ENCODE peak calls at places on chromosomes 13 and 19, in six cellular contexts. G is nephron progenitor cell; Z is A549; C is gastrocnemius medialis; H is activated CD8-positive, alpha-beta T cell treated with anti-CD3 and anti-CD28 coated beads for 36 hours; W is GM23338. O is an unnamed sample.

GRCh38 chr13:108214511-108215383 is 589 bp downstream of the LIG4 start:
- DNase-seq in H (peak), C (no peak), Z (no peak), W (peak), G (peak), O (peak)

GRCh38 chr13:75194717-75195116 is 287.3 kb downstream of the TBC1D4 start:
- DNase-seq in C (no peak), G (no peak), H (no peak), W (no peak), Z (no peak), O (no peak)

GRCh38 chr13:105660550-105660949 is 874.9 kb downstream of the EFNB2 start:
- DNase-seq in G (no peak), H (no peak), Z (no peak), W (no peak), C (no peak), O (no peak)

GRCh38 chr13:30216111-30216510 is 91.2 kb downstream of the KATNAL1 start:
- DNase-seq in W (peak), Z (no peak), H (no peak), C (no peak), G (no peak), O (no peak)

GRCh38 chr13:27339299-27339698 is 68.7 kb downstream of the RASL11A start:
- DNase-seq in H (peak), C (no peak), W (peak), Z (peak), G (peak), O (no peak)

GRCh38 chr13:69704311-69704710 is 403.3 kb upstream of the ATXN8OS start:
- DNase-seq in Z (no peak), W (no peak), C (no peak), G (no peak), H (no peak), O (no peak)

GRCh38 chr13:94858856-94859811 is 146.8 kb upstream of the SOX21 start:
- DNase-seq in C (peak), H (no peak), Z (no peak), G (peak), W (peak), O (no peak)

GRCh38 chr19:47241919-47242644 is 11.1 kb upstream of the BBC3 start:
- DNase-seq in C (no peak), H (peak), G (no peak), Z (peak), W (no peak), O (no peak)

GRCh38 chr13:41547253-41548000 is 90.1 kb downstream of the RGCC start:
- DNase-seq in G (peak), H (no peak), W (no peak), C (no peak), Z (no peak), O (no peak)

GRCh38 chr13:51793570-51794273 is 10.2 kb downstream of the DHRS12 start:
- DNase-seq in Z (peak), C (no peak), W (no peak), G (no peak), H (peak), O (no peak)

GRCh38 chr13:106184778-106185177 is 350.7 kb downstream of the EFNB2 start:
- DNase-seq in C (no peak), Z (no peak), W (no peak), H (no peak), G (no peak), O (no peak)

GRCh38 chr13:103521532-103521931 is 455.3 kb upstream of the SLC10A2 start:
- DNase-seq in G (no peak), Z (no peak), W (no peak), C (no peak), H (no peak), O (no peak)

GRCh38 chr13:20969182-20969581 is 66.6 kb upstream of the XPO4 start:
- DNase-seq in Z (peak), H (no peak), W (no peak), C (no peak), G (no peak), O (no peak)

GRCh38 chr13:40283666-40284065 is 382.8 kb downstream of the FOXO1 start:
- DNase-seq in W (no peak), C (no peak), H (no peak), G (no peak), Z (no peak), O (no peak)

GRCh38 chr19:13823256-13823655 is 28.0 kb downstream of the ZSWIM4 start:
- DNase-seq in H (no peak), C (no peak), W (no peak), Z (no peak), G (no peak), O (no peak)

GRCh38 chr19:42961119-42961518 is 24.1 kb upstream of the PSG7 start:
- DNase-seq in H (no peak), W (no peak), C (no peak), G (no peak), Z (no peak), O (no peak)

GRCh38 chr13:21668665-21669599 is 1.9 kb upstream of the FGF9 start:
- DNase-seq in W (peak), G (peak), C (no peak), H (peak), Z (no peak), O (no peak)

GRCh38 chr13:46143239-46143701 is 38.4 kb upstream of the CPB2 start:
- DNase-seq in C (no peak), Z (peak), W (no peak), G (no peak), H (no peak), O (no peak)

GRCh38 chr13:110713642-110713952 is at the start of gene ING1:
- DNase-seq in C (no peak), H (no peak), G (no peak), Z (no peak), W (no peak), O (no peak)

GRCh38 chr19:10193666-10194499 is 870 bp downstream of the DNMT1 start:
- DNase-seq in Z (peak), W (peak), H (peak), G (no peak), C (no peak), O (peak)

GRCh38 chr19:43476606-43477005 is 11.2 kb upstream of the LYPD3 start:
- DNase-seq in G (no peak), H (no peak), C (no peak), W (no peak), Z (no peak), O (no peak)

GRCh38 chr13:23621316-23621645 is 51.1 kb downstream of the TNFRSF19 start:
- DNase-seq in Z (peak), C (no peak), W (no peak), H (peak), G (no peak), O (no peak)

GRCh38 chr13:71320452-71320851 is 546.6 kb downstream of the DACH1 start:
- DNase-seq in C (no peak), W (peak), H (peak), G (no peak), Z (peak), O (no peak)

GRCh38 chr19:57599761-57600383 is at the start of gene ZNF530:
- DNase-seq in G (peak), C (peak), W (peak), Z (peak), H (peak), O (peak)

GRCh38 chr19:13961826-13962737 is 9.8 kb downstream of the DCAF15 start:
- DNase-seq in Z (no peak), W (peak), H (no peak), C (no peak), G (no peak), O (no peak)

GRCh38 chr13:108156749-108157148 is 58.6 kb downstream of the LIG4 start:
- DNase-seq in Z (no peak), G (no peak), W (no peak), C (no peak), H (no peak), O (no peak)

GRCh38 chr13:45356966-45357689 is 16.1 kb upstream of the TPT1 start:
- DNase-seq in Z (no peak), W (no peak), C (no peak), H (no peak), G (no peak), O (no peak)

GRCh38 chr19:8610041-8610927 is at the start of gene ADAMTS10:
- DNase-seq in W (peak), Z (no peak), C (no peak), G (peak), H (peak), O (peak)

GRCh38 chr13:73417012-73417615 is 358.3 kb downstream of the KLF5 start:
- DNase-seq in C (no peak), G (no peak), H (no peak), Z (peak), W (peak), O (no peak)

GRCh38 chr19:5593963-5594255 is 26.2 kb upstream of the TINCR start:
- DNase-seq in C (no peak), H (no peak), G (no peak), W (no peak), Z (no peak), O (no peak)
- TF ChIP-seq CTCF in C (no peak), H (no peak), G (no peak), W (no peak), Z (no peak), O (no peak)

GRCh38 chr13:37869756-37870488 is at the start of gene TRPC4:
- DNase-seq in C (no peak), H (no peak), Z (peak), W (peak), G (peak), O (peak)
- TF ChIP-seq CTCF in C (no peak), H (no peak), Z (no peak), W (peak), G (peak), O (peak)

GRCh38 chr13:112713517-112714253 is 23.8 kb downstream of the ATP11A start:
- DNase-seq in Z (no peak), H (no peak), G (no peak), C (no peak), W (no peak), O (no peak)

GRCh38 chr13:112710855-112711527 is 21.2 kb downstream of the ATP11A start:
- DNase-seq in W (no peak), H (no peak), C (no peak), Z (no peak), G (no peak), O (no peak)

GRCh38 chr13:112711528-112712265 is 21.9 kb downstream of the ATP11A start:
- DNase-seq in H (peak), Z (peak), W (peak), G (peak), C (peak), O (peak)

GRCh38 chr13:112714366-112714765 is 24.5 kb downstream of the ATP11A start:
- DNase-seq in G (no peak), W (no peak), H (no peak), C (no peak), Z (no peak), O (no peak)

DNA sequence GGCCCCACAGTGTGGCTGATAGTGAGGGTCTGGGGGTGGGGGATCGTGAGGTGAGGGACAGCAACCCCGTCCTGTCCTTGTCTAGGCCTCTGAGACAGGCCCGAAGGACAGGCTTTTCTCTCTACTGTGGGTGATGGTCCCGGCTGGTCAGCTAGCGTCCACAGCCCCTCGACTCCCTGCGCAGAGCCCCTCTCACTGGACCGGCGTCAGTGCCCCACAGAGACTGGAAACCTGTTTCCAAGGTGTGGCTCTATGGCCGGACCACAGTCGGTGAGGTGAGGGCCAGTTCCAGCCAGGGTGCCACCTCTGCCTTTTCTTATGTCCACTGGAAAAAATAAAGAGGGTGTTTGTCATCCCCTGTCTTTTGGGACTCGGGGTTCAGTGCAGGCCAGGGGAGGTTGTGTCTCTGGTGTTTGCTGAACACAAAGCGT is 22.6 kb downstream of the ATP11A start:
- DNase-seq in H (no peak), Z (no peak), W (no peak), G (no peak), C (no peak), O (no peak)
- TF ChIP-seq CTCF in H (no peak), Z (no peak), W (no peak), G (no peak), C (no peak), O (no peak)

GRCh38 chr19:2610637-2611482 is 91.6 kb downstream of the GNG7 start:
- DNase-seq in H (peak), W (peak), C (peak), Z (peak), G (peak), O (peak)

GRCh38 chr19:2612619-2613249 is 89.8 kb downstream of the GNG7 start:
- DNase-seq in Z (no peak), H (no peak), G (no peak), W (peak), C (no peak), O (no peak)

GRCh38 chr19:2613507-2614295 is 88.8 kb downstream of the GNG7 start:
- DNase-seq in W (peak), H (peak), G (peak), C (no peak), Z (peak), O (no peak)

GRCh38 chr19:2609389-2610116 is 92.9 kb downstream of the GNG7 start:
- DNase-seq in W (peak), Z (no peak), H (no peak), G (no peak), C (no peak), O (no peak)

GRCh38 chr19:2611483-2612464 is 90.7 kb downstream of the GNG7 start:
- DNase-seq in Z (no peak), G (no peak), C (no peak), H (no peak), W (no peak), O (no peak)
- TF ChIP-seq CTCF in Z (no peak), G (peak), C (peak), H (peak), W (peak), O (peak)

DNA sequence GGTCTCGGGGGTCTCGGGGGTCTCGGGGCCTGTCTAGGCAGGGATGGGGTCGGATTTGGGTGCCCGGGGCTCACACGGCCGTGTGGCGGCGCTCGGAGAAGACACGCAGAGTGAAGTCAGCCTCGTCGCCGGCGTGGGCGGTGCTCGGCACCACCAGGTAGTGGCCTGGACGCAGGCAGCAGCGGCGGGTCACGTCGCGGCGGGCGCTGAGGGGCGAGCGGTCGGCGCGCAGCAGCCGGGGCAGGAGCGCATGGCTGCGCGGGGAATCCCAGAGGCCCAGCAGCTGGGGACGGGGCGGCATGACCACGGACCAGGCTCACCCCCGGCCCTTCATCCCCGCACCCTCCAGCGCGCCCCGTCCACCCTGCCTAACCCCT is 8.2 kb downstream of the CAPN12 start:
- DNase-seq in Z (peak), G (peak), C (no peak), H (peak), W (peak), O (no peak)
- TF ChIP-seq CTCF in Z (peak), G (no peak), C (no peak), H (no peak), W (no peak), O (no peak)

GRCh38 chr19:18282021-18282787 is 782 bp upstream of the JUND start:
- DNase-seq in W (no peak), Z (no peak), H (peak), G (no peak), C (no peak), O (no peak)
- TF ChIP-seq CTCF in W (no peak), Z (no peak), H (no peak), G (no peak), C (no peak), O (no peak)

GRCh38 chr13:96426160-96426559 is 336.3 kb downstream of the HS6ST3 start:
- DNase-seq in C (no peak), W (no peak), Z (no peak), G (no peak), H (no peak), O (no peak)

GRCh38 chr13:96431044-96431581 is 341.2 kb downstream of the HS6ST3 start:
- DNase-seq in W (peak), G (no peak), C (no peak), H (no peak), Z (peak), O (no peak)

DNA sequence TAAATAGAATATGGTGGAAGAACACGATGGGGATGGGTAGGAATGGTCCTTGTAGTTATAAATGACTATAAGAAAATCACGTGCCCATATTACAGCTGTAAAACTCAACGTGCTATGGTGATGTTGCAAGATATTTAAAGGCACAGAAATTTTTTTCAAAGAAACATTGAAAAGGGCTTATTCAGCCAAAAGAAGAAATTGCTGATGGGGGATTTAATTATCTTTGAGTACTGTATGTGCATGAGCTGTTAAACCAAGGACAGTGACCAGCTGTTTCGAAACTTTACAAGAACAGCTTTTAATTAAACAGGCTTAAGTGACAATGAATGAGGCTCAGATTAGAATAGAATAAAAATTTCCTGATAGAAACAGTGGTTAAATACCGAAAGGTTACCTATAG is 339.0 kb downstream of the HS6ST3 start:
- DNase-seq in H (no peak), C (no peak), Z (no peak), W (no peak), G (no peak), O (no peak)
- TF ChIP-seq CTCF in H (no peak), C (no peak), Z (no peak), W (no peak), G (no peak), O (no peak)

GRCh38 chr19:507286-508203 is at the start of gene TPGS1:
- DNase-seq in W (peak), H (peak), Z (peak), G (peak), C (peak), O (peak)
- TF ChIP-seq CTCF in W (no peak), H (no peak), Z (no peak), G (no peak), C (no peak), O (no peak)